ENCODE peak calls at places on chromosome 18, in nine cellular contexts. D is suprapubic skin; S is NCI-H1105; V is tibial artery; Y is omental fat pad; B is endodermal cell; U is stimulated activated CD8-positive, alpha-beta memory T cell treated with anti-CD3 and anti-CD28 coated beads, Interleukin-7, amount 100 ng/mL, for 4 hours; Z is iris pigment epithelial cell; C is DMS79 treated with DMSO at 0.1 percent for 48 hours. Q is an unnamed sample.

GRCh38 chr18:36567800-36568199 is 261.0 kb downstream of the TPGS2 start:
- DNase-seq in D (no peak), S (no peak), V (no peak), Y (no peak), B (no peak), U (no peak), Z (no peak), C (no peak), Q (no peak)

GRCh38 chr18:78984941-78985784 is 5.5 kb downstream of the SALL3 start:
- DNase-seq in D (no peak), S (peak), V (no peak), Y (no peak), B (peak), U (no peak), Z (peak), C (peak), Q (no peak)

GRCh38 chr18:49100226-49100968 is 149.6 kb upstream of the SMAD7 start:
- DNase-seq in D (no peak), S (no peak), V (no peak), Y (no peak), B (no peak), U (no peak), Z (peak), C (no peak), Q (no peak)

GRCh38 chr18:51278045-51278649 is 80.7 kb upstream of the MEX3C start:
- DNase-seq in D (no peak), S (peak), V (no peak), Y (no peak), B (peak), U (no peak), Z (no peak), C (no peak), Q (no peak)

GRCh38 chr18:44325903-44326650 is 354.6 kb upstream of the SETBP1 start:
- DNase-seq in D (peak), S (peak), V (peak), Y (peak), B (peak), U (no peak), Z (peak), C (no peak), Q (peak)

GRCh38 chr18:59639136-59639535 is 58.1 kb downstream of the CCBE1 start:
- DNase-seq in D (no peak), S (no peak), V (no peak), Y (no peak), B (no peak), U (no peak), Z (no peak), C (no peak), Q (no peak)

GRCh38 chr18:74248189-74248975 is 43.4 kb downstream of the CYB5A start:
- DNase-seq in D (no peak), S (no peak), V (no peak), Y (no peak), B (no peak), U (no peak), Z (no peak), C (no peak), Q (peak)

GRCh38 chr18:57534535-57534934 is 52.0 kb downstream of the FECH start:
- DNase-seq in D (no peak), S (no peak), V (no peak), Y (no peak), B (no peak), U (no peak), Z (no peak), C (no peak), Q (no peak)

GRCh38 chr18:44887227-44887631 is 206.5 kb downstream of the SETBP1 start:
- DNase-seq in D (no peak), S (no peak), V (no peak), Y (no peak), B (peak), U (peak), Z (peak), C (no peak), Q (peak)

GRCh38 chr18:60188943-60189342 is 183.6 kb downstream of the MC4R start:
- DNase-seq in D (no peak), S (no peak), V (no peak), Y (no peak), B (no peak), U (no peak), Z (no peak), C (no peak), Q (no peak)

GRCh38 chr18:62398291-62398690 is 73.2 kb downstream of the TNFRSF11A start:
- DNase-seq in D (no peak), S (no peak), V (no peak), Y (no peak), B (no peak), U (no peak), Z (no peak), C (no peak), Q (no peak)

Q was measured in GM13976.